ENCODE peak calls at places on chromosomes 11 and 22, in ten cellular contexts. X is H1, U is HepG2, N is SK-N-SH, J is K562, B is tibial nerve, K is ovary, I is upper lobe of left lung, A is suprapubic skin, Q is esophagus muscularis mucosa. Y is an unnamed sample.

GRCh38 chr22:48182896-48183805 is 1420.7 kb downstream of the TBC1D22A start:
- DNase-seq in U (no peak), A (no peak), Q (no peak), I (no peak), B (no peak), J (no peak), X (no peak), K (no peak), N (no peak), Y (no peak)

GRCh38 chr11:120853435-120853834 is 170.5 kb upstream of the TBCEL start:
- DNase-seq in B (no peak), Q (no peak), A (no peak), K (no peak), J (no peak), U (no peak), I (no peak), N (no peak), X (no peak), Y (no peak)

GRCh38 chr11:111416231-111416960 is 37.3 kb upstream of the POU2AF1 start:
- DNase-seq in U (no peak), J (no peak), I (no peak), Q (no peak), K (no peak), B (no peak), X (no peak), N (no peak), A (no peak), Y (no peak)

GRCh38 chr11:134512791-134513538 is 100.9 kb upstream of the B3GAT1 start:
- DNase-seq in A (peak; percentile 19), B (no peak), J (no peak), Q (no peak), U (no peak), X (no peak), I (peak; percentile 10), N (no peak), K (no peak), Y (peak; percentile 50)

GRCh38 chr11:114132944-114133394 is 73.5 kb downstream of the ZBTB16 start:
- DNase-seq in I (no peak), A (no peak), K (no peak), J (no peak), X (no peak), N (no peak), B (no peak), U (no peak), Q (no peak), Y (peak; percentile 83)

GRCh38 chr11:65486570-65487466 is 12.0 kb upstream of the MALAT1 start:
- DNase-seq in Q (no peak), I (no peak), J (no peak), N (no peak), A (peak; percentile 69), K (no peak), X (no peak), B (no peak), U (no peak), Y (peak; percentile 64)

GRCh38 chr11:117686711-117687110 is 110.3 kb downstream of the DSCAML1 start:
- DNase-seq in Q (no peak), U (no peak), A (no peak), I (no peak), N (no peak), K (no peak), X (no peak), B (no peak), J (no peak), Y (no peak)

GRCh38 chr11:33734441-33735165 is 1.6 kb downstream of the CD59 start:
- DNase-seq in Q (no peak), X (no peak), N (no peak), B (peak; percentile 44), J (no peak), K (no peak), I (peak; percentile 82), A (peak; percentile 73), U (no peak), Y (no peak)

GRCh38 chr22:41481131-41481830 is 12.4 kb downstream of the ACO2 start:
- DNase-seq in Q (no peak), K (no peak), A (no peak), U (no peak), I (peak; percentile 48), B (no peak), X (no peak), N (no peak), J (no peak), Y (no peak)

GRCh38 chr22:50115693-50116092 is 25.9 kb downstream of the MOV10L1 start:
- DNase-seq in N (peak; percentile 83), J (no peak), I (no peak), A (no peak), U (peak; percentile 46), Q (no peak), X (no peak), B (no peak), K (peak; percentile 57), Y (peak; percentile 68)

GRCh38 chr11:19447150-19447566 is 206.4 kb upstream of the E2F8 start:
- DNase-seq in B (no peak), J (no peak), N (no peak), I (no peak), A (no peak), Q (no peak), U (no peak), X (no peak), K (no peak), Y (no peak)

GRCh38 chr22:29054251-29054767 is 7.3 kb downstream of the C22orf31 start:
- DNase-seq in N (no peak), U (no peak), B (no peak), J (no peak), I (no peak), Q (no peak), X (no peak), A (peak; percentile 50), K (no peak), Y (peak; percentile 50)

GRCh38 chr22:29048822-29049654 is 12.6 kb downstream of the C22orf31 start:
- DNase-seq in X (no peak), I (no peak), K (no peak), Q (no peak), U (no peak), B (no peak), J (no peak), A (peak; percentile 49), N (no peak), Y (no peak)

GRCh38 chr22:29053048-29053702 is 8.5 kb downstream of the C22orf31 start:
- DNase-seq in A (peak; percentile 37), B (no peak), X (no peak), N (no peak), U (no peak), Q (no peak), K (no peak), I (no peak), J (no peak), Y (peak; percentile 33)

GRCh38 chr22:29049655-29050263 is 11.9 kb downstream of the C22orf31 start:
- DNase-seq in B (no peak), X (no peak), U (no peak), J (peak; percentile 71), Q (no peak), K (no peak), I (no peak), A (peak; percentile 49), N (no peak), Y (no peak)

GRCh38 chr22:29050457-29050856 is 11.2 kb downstream of the C22orf31 start:
- DNase-seq in K (no peak), J (no peak), N (no peak), Q (no peak), I (no peak), A (peak; percentile 59), B (no peak), X (no peak), U (no peak), Y (no peak)
- H3K36me3 ChIP-seq in K (no peaks in the 10 kb centered on the region), J (peaks cover 37% of the 10 kb centered on the region), N (peaks cover 41% of the 10 kb centered on the region), Q (peaks cover 29% of the 10 kb centered on the region), I (peaks cover 51% of the 10 kb centered on the region), A (peaks cover 48% of the 10 kb centered on the region), B (no peaks in the 10 kb centered on the region), X (peaks cover 24% of the 10 kb centered on the region), U (peaks cover 58% of the 10 kb centered on the region), Y (peaks cover 59% of the 10 kb centered on the region)

GRCh38 chr11:11605181-11605580 is 16.6 kb downstream of the GALNT18 start:
- DNase-seq in I (no peak), N (no peak), Q (peak; percentile 78), U (no peak), J (no peak), A (no peak), X (no peak), K (no peak), B (no peak), Y (no peak)

GRCh38 chr11:11611381-11611780 is 10.4 kb downstream of the GALNT18 start:
- DNase-seq in N (no peak), Q (peak; percentile 90), X (no peak), U (no peak), I (no peak), A (no peak), B (no peak), K (no peak), J (no peak), Y (no peak)

GRCh38 chr11:11605821-11606450 is 15.9 kb downstream of the GALNT18 start:
- DNase-seq in K (no peak), J (no peak), A (no peak), B (no peak), X (no peak), I (no peak), U (no peak), Q (peak; percentile 84), N (no peak), Y (no peak)

GRCh38 chr11:11607772-11608171 is 14.0 kb downstream of the GALNT18 start:
- DNase-seq in K (no peak), X (no peak), U (no peak), N (no peak), B (no peak), Q (peak; percentile 70), A (no peak), I (no peak), J (no peak), Y (no peak)

DNA sequence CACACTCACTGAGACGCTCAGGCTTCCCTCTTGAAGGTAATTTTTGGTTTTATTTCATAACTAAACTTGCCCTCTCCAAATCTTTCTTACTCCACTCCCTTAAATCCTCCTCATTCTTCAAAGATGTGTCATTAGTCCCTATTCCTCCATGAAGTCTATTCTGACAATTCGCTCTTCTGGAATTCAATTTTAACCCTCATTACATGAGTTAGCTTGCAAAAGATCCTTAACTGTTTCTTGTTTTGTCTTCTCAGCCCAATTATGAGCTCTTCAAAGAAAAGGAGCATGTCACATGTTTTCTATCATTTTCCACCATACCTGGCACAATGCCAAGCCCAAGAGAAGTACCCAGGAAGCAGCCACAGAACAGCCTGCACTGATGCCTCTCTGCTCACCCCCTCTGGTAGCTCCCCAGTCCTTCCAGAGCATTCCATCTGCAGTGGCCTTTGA is 13.0 kb downstream of the GALNT18 start:
- DNase-seq in J (no peak), N (peak; percentile 28), I (no peak), Q (no peak), A (no peak), B (peak; percentile 16), K (no peak), X (no peak), U (no peak), Y (no peak)
- TF ChIP-seq EP300 in J (no peak), N (no peak), I (no peak), Q (no peak), A (no peak), B (no peak), K (no peak), X (no peak), U (no peak), Y (no peak)

GRCh38 chr22:17855891-17856290 is 81.6 kb upstream of the BID start:
- DNase-seq in U (no peak), K (no peak), X (no peak), I (no peak), A (no peak), J (no peak), B (no peak), Q (no peak), N (peak; percentile 58), Y (no peak)
- H3K27ac ChIP-seq in U (no peak overlapping the region), K (no peak overlapping the region), X (no peak overlapping the region), I (no peak overlapping the region), A (no peak overlapping the region), J (no peak overlapping the region), B (peak overlapping the region; percentile 24), Q (peak overlapping the region; percentile 92), N (peak overlapping the region; percentile 25), Y (peak overlapping the region; percentile 24)

GRCh38 chr11:76455931-76456330 is 11.1 kb downstream of the EMSY start:
- DNase-seq in J (no peak), U (no peak), I (no peak), Q (no peak), K (no peak), A (no peak), N (no peak), X (no peak), B (no peak), Y (no peak)
- H3K36me3 ChIP-seq in J (peaks cover 79% of the 10 kb centered on the region), U (peaks cover 40% of the 10 kb centered on the region), I (peaks cover 49% of the 10 kb centered on the region), Q (peaks cover 3% of the 10 kb centered on the region), K (no peaks in the 10 kb centered on the region), A (peaks cover 36% of the 10 kb centered on the region), N (peaks cover 65% of the 10 kb centered on the region), X (peaks cover 2% of the 10 kb centered on the region), B (no peaks in the 10 kb centered on the region), Y (no peaks in the 10 kb centered on the region)

Y was measured in sigmoid colon.